ENCODE peak calls at places on chromosomes 12 and 14, in ten cellular contexts. N, D, Z, U, M, P, C, Q, Y and T are unnamed samples.
A peak's percentile ranks its signal among the peaks of the same experiment; 100 is the strongest.

GRCh38 chr14:73339206-73339605 is 101.9 kb downstream of the PAPLN start:
- DNase-seq in M (no peak), N (no peak), P (no peak), Z (no peak), C (no peak), Q (no peak), U (no peak), D (no peak), Y (no peak), T (no peak)

GRCh38 chr14:38203929-38204716 is 3.6 kb upstream of the SSTR1 start:
- DNase-seq in P (no peak), D (no peak), Y (no peak), Q (no peak), N (no peak), Z (no peak), C (no peak), M (no peak), U (no peak), T (peak; percentile 43)

GRCh38 chr12:12528361-12529092 is 34.1 kb downstream of the DUSP16 start:
- DNase-seq in D (no peak), N (no peak), Y (no peak), Q (no peak), Z (no peak), C (no peak), P (no peak), M (no peak), U (no peak), T (no peak)

GRCh38 chr14:86153480-86153879 is 623.5 kb downstream of the FLRT2 start:
- DNase-seq in Z (no peak), U (no peak), Q (no peak), Y (no peak), N (no peak), P (no peak), M (no peak), C (no peak), D (no peak), T (peak; percentile 52)

GRCh38 chr12:13167226-13167625 is 29.3 kb upstream of the EMP1 start:
- DNase-seq in Z (no peak), U (no peak), D (no peak), Q (peak; percentile 38), N (no peak), M (no peak), C (no peak), Y (peak; percentile 56), P (no peak), T (no peak)

GRCh38 chr14:28294834-28295440 is 471.6 kb upstream of the FOXG1 start:
- DNase-seq in P (peak; percentile 19), D (no peak), Z (no peak), C (no peak), N (no peak), Y (no peak), Q (peak; percentile 78), U (no peak), M (no peak), T (peak; percentile 70)

GRCh38 chr14:66395300-66395699 is 90.9 kb upstream of the CCDC196 start:
- DNase-seq in P (no peak), D (no peak), N (no peak), Z (no peak), Q (no peak), M (no peak), C (no peak), Y (peak; percentile 13), U (no peak), T (peak; percentile 31)

GRCh38 chr14:45128963-45129629 is 5.2 kb downstream of the FKBP3 start:
- DNase-seq in M (no peak), U (no peak), P (no peak), Q (no peak), Z (no peak), C (no peak), N (no peak), Y (no peak), D (no peak), T (no peak)

GRCh38 chr14:33705521-33705920 is 245.4 kb downstream of the EGLN3 start:
- DNase-seq in M (no peak), U (no peak), Z (no peak), P (no peak), N (no peak), D (no peak), Y (no peak), Q (no peak), C (no peak), T (no peak)

GRCh38 chr12:96047621-96048211 is 12.3 kb upstream of the LTA4H start:
- DNase-seq in M (peak; percentile 71), P (no peak), Q (peak; percentile 84), C (no peak), Z (no peak), U (no peak), D (no peak), N (no peak), Y (peak; percentile 89), T (no peak)

GRCh38 chr14:52961060-52961639 is 10.3 kb upstream of the FERMT2 start:
- DNase-seq in D (peak; percentile 42), P (peak; percentile 65), U (no peak), C (peak; percentile 28), Q (peak; percentile 82), M (peak; percentile 77), Y (peak; percentile 72), Z (no peak), N (peak; percentile 67), T (peak; percentile 86)

GRCh38 chr14:61196792-61197191 is 84.3 kb downstream of the TMEM30B start:
- DNase-seq in Y (no peak), N (no peak), P (no peak), U (no peak), Q (no peak), C (no peak), Z (no peak), M (no peak), D (no peak), T (no peak)
- TF ChIP-seq CTCF in Y (peak; percentile 22), N (no peak), P (peak; percentile 52), U (no peak), Q (no peak), C (no peak), Z (no peak), M (no peak), D (no peak), T (peak; percentile 62)

GRCh38 chr12:16913832-16914490 is 308.0 kb upstream of the LMO3 start:
- DNase-seq in Y (no peak), D (no peak), Z (no peak), C (no peak), U (no peak), Q (peak; percentile 0), P (no peak), N (no peak), M (no peak), T (no peak)

GRCh38 chr12:16920451-16920850 is 314.5 kb upstream of the LMO3 start:
- DNase-seq in D (no peak), Q (no peak), C (no peak), N (no peak), Y (no peak), U (no peak), P (no peak), M (no peak), Z (no peak), T (peak; percentile 7)

GRCh38 chr12:16914853-16915252 is 308.9 kb upstream of the LMO3 start:
- DNase-seq in Z (no peak), D (no peak), P (no peak), C (no peak), U (no peak), Q (no peak), M (no peak), Y (no peak), N (no peak), T (no peak)
- TF ChIP-seq CTCF in Z (no peak), D (no peak), P (no peak), C (no peak), U (no peak), Q (no peak), M (no peak), Y (no peak), N (no peak), T (no peak)

GRCh38 chr12:74111688-74112360 is 425.8 kb upstream of the ATXN7L3B start:
- DNase-seq in P (peak; percentile 25), C (no peak), D (peak; percentile 59), N (no peak), M (no peak), Q (peak; percentile 6), U (peak; percentile 24), Z (no peak), Y (no peak), T (peak; percentile 80)
- TF ChIP-seq CTCF in P (peak; percentile 72), C (no peak), D (no peak), N (no peak), M (no peak), Q (no peak), U (peak; percentile 70), Z (peak; percentile 30), Y (no peak), T (peak; percentile 83)

GRCh38 chr12:14949631-14950030 is 11.3 kb upstream of the ERP27 start:
- DNase-seq in M (no peak), Z (no peak), U (no peak), Q (no peak), N (no peak), Y (no peak), D (no peak), P (no peak), C (peak; percentile 21), T (no peak)
- TF ChIP-seq CTCF in M (no peak), Z (no peak), U (no peak), Q (no peak), N (no peak), Y (no peak), D (no peak), P (no peak), C (no peak), T (no peak)